ENCODE peak calls at places on chromosome 2, in nine cellular contexts. L is Kasumi-1; C is HL-60; U is ELR; E is HTR-8/SVneo; A is GM03348; P is activated CD4-positive, alpha-beta T cell treated with anti-CD3 and anti-CD28 coated beads, Interleukin-2, amount 10 ng/mL, durations not matched to agents 7 days and 5 days; W is GM18507; Z is NCI-H1417. K is an unnamed sample.
A peak's percentile ranks its signal among the peaks of the same experiment; 100 is the strongest.

GRCh38 chr2:77018219-77018618 is 504.0 kb downstream of the LRRTM4 start:
- DNase-seq in L (no peak), C (no peak), U (no peak), E (no peak), A (no peak), P (no peak), W (no peak), Z (no peak), K (no peak)

GRCh38 chr2:109396338-109397180 is 217.2 kb downstream of the SEPTIN10 start:
- DNase-seq in L (no peak), C (no peak), U (peak; percentile 40), E (peak; percentile 41), A (no peak), P (no peak), W (no peak), Z (no peak), K (no peak)

GRCh38 chr2:241340621-241341163 is 15.4 kb upstream of the FARP2 start:
- DNase-seq in L (no peak), C (no peak), U (no peak), E (no peak), A (no peak), P (peak; percentile 49), W (no peak), Z (no peak), K (no peak)

GRCh38 chr2:72148975-72149555 is 1.4 kb upstream of the CYP26B1 start:
- DNase-seq in L (no peak), C (no peak), U (peak; percentile 41), E (no peak), A (peak; percentile 85), P (no peak), W (no peak), Z (peak; percentile 2), K (no peak)

GRCh38 chr2:218398437-218399390 is 954 bp upstream of the CTDSP1 start:
- DNase-seq in L (peak; percentile 23), C (no peak), U (peak; percentile 74), E (no peak), A (peak; percentile 89), P (peak; percentile 70), W (no peak), Z (peak; percentile 21), K (peak; percentile 97)

GRCh38 chr2:121527009-121527682 is 3.5 kb upstream of the RNU4ATAC start:
- DNase-seq in L (no peak), C (no peak), U (no peak), E (no peak), A (no peak), P (no peak), W (no peak), Z (no peak), K (no peak)

GRCh38 chr2:121355488-121355887 is 70.5 kb upstream of the TFCP2L1 start:
- DNase-seq in L (no peak), C (no peak), U (no peak), E (no peak), A (no peak), P (no peak), W (no peak), Z (peak; percentile 10), K (peak; percentile 25)

GRCh38 chr2:33583194-33583938 is 15.7 kb downstream of the FAM98A start:
- DNase-seq in L (peak; percentile 74), C (no peak), U (peak; percentile 63), E (peak; percentile 17), A (peak; percentile 38), P (peak; percentile 21), W (peak; percentile 17), Z (peak; percentile 34), K (no peak)

GRCh38 chr2:31125918-31126695 is 12.1 kb downstream of the GALNT14 start:
- DNase-seq in L (no peak), C (no peak), U (peak; percentile 14), E (no peak), A (no peak), P (no peak), W (no peak), Z (no peak), K (no peak)

GRCh38 chr2:20074901-20075300 is 23.5 kb upstream of the LAPTM4A start:
- DNase-seq in L (no peak), C (no peak), U (no peak), E (no peak), A (no peak), P (no peak), W (no peak), Z (no peak), K (no peak)

GRCh38 chr2:200861617-200862016 is 2.8 kb downstream of the CLK1 start:
- DNase-seq in L (no peak), C (no peak), U (no peak), E (no peak), A (no peak), P (no peak), W (no peak), Z (no peak), K (no peak)

GRCh38 chr2:12533337-12533736 is 183.4 kb upstream of the TRIB2 start:
- DNase-seq in L (no peak), C (no peak), U (peak; percentile 47), E (no peak), A (no peak), P (no peak), W (no peak), Z (no peak), K (no peak)

GRCh38 chr2:219010162-219010756 is 17.0 kb upstream of the CRYBA2 start:
- DNase-seq in L (no peak), C (no peak), U (peak; percentile 30), E (peak; percentile 65), A (no peak), P (peak; percentile 30), W (peak; percentile 35), Z (no peak), K (no peak)

GRCh38 chr2:167406558-167406957 is 518.3 kb downstream of the XIRP2 start:
- DNase-seq in L (no peak), C (no peak), U (peak; percentile 16), E (no peak), A (no peak), P (no peak), W (no peak), Z (no peak), K (no peak)

GRCh38 chr2:235623052-235623451 is 129.2 kb downstream of the AGAP1 start:
- DNase-seq in L (no peak), C (no peak), U (no peak), E (no peak), A (no peak), P (no peak), W (no peak), Z (no peak), K (no peak)

GRCh38 chr2:186518291-186518690 is 32.2 kb downstream of the ZC3H15 start:
- DNase-seq in L (peak; percentile 33), C (no peak), U (no peak), E (no peak), A (no peak), P (no peak), W (no peak), Z (no peak), K (no peak)

GRCh38 chr2:25595393-25595792 is 78.0 kb downstream of the DTNB start:
- DNase-seq in L (no peak), C (no peak), U (no peak), E (no peak), A (no peak), P (no peak), W (no peak), Z (no peak), K (no peak)

GRCh38 chr2:27078267-27079194 is at the start of gene EMILIN1:
- DNase-seq in L (no peak), C (no peak), U (peak; percentile 76), E (no peak), A (peak; percentile 95), P (no peak), W (no peak), Z (no peak), K (peak; percentile 89)

GRCh38 chr2:50196775-50197482 is 835.0 kb downstream of the NRXN1 start:
- DNase-seq in L (no peak), C (no peak), U (no peak), E (no peak), A (no peak), P (no peak), W (no peak), Z (peak; percentile 8), K (no peak)

GRCh38 chr2:232444409-232445148 is 11.4 kb upstream of the ALPI start:
- DNase-seq in L (peak; percentile 20), C (peak; percentile 41), U (peak; percentile 79), E (no peak), A (peak; percentile 81), P (peak; percentile 75), W (peak; percentile 30), Z (no peak), K (peak; percentile 42)

GRCh38 chr2:64327510-64328414 is 126.2 kb upstream of the LGALSL start:
- DNase-seq in L (peak; percentile 3), C (peak; percentile 46), U (peak; percentile 38), E (peak; percentile 35), A (peak; percentile 23), P (peak; percentile 50), W (no peak), Z (peak; percentile 24), K (peak; percentile 58)

GRCh38 chr2:240198226-240198625 is 57.8 kb upstream of the OTOS start:
- DNase-seq in L (no peak), C (no peak), U (no peak), E (no peak), A (no peak), P (no peak), W (no peak), Z (no peak), K (peak; percentile 12)

GRCh38 chr2:27309651-27310050 is 1.4 kb upstream of the UCN start:
- DNase-seq in L (no peak), C (no peak), U (no peak), E (no peak), A (no peak), P (no peak), W (no peak), Z (no peak), K (no peak)

GRCh38 chr2:24919977-24920812 is at the start of gene ADCY3:
- DNase-seq in L (peak; percentile 37), C (no peak), U (peak; percentile 50), E (peak; percentile 59), A (peak; percentile 96), P (peak; percentile 61), W (peak; percentile 64), Z (peak; percentile 58), K (peak; percentile 41)

GRCh38 chr2:213868526-213868925 is 542.3 kb upstream of the VWC2L start:
- DNase-seq in L (no peak), C (no peak), U (peak; percentile 9), E (no peak), A (no peak), P (no peak), W (no peak), Z (no peak), K (no peak)

GRCh38 chr2:208356846-208357574 is 49.6 kb upstream of the PTH2R start:
- DNase-seq in L (no peak), C (no peak), U (peak; percentile 13), E (no peak), A (no peak), P (no peak), W (no peak), Z (no peak), K (no peak)

GRCh38 chr2:150596071-150596470 is 108.6 kb upstream of the RND3 start:
- DNase-seq in L (no peak), C (no peak), U (no peak), E (no peak), A (peak; percentile 51), P (no peak), W (no peak), Z (no peak), K (no peak)

GRCh38 chr2:84832772-84833461 is 48.0 kb downstream of the TRABD2A start:
- DNase-seq in L (peak; percentile 82), C (peak; percentile 59), U (peak; percentile 36), E (no peak), A (no peak), P (peak; percentile 43), W (peak; percentile 9), Z (no peak), K (peak; percentile 52)

GRCh38 chr2:30486655-30487054 is 39.6 kb downstream of the LCLAT1 start:
- DNase-seq in L (no peak), C (no peak), U (no peak), E (no peak), A (no peak), P (no peak), W (no peak), Z (no peak), K (no peak)

GRCh38 chr2:16226942-16227664 is 286.8 kb downstream of the MYCN start:
- DNase-seq in L (no peak), C (no peak), U (no peak), E (no peak), A (no peak), P (no peak), W (no peak), Z (no peak), K (no peak)

GRCh38 chr2:217798743-217799552 is 203.8 kb downstream of the TNS1 start:
- DNase-seq in L (peak; percentile 90), C (peak; percentile 74), U (no peak), E (no peak), A (no peak), P (no peak), W (peak; percentile 39), Z (no peak), K (no peak)

K was measured in upper lobe of left lung.